ENCODE peak calls at places on chromosome 4, in eight cellular contexts. E is epithelial cell of esophagus; Q is EL; T is COR-L47; J is activated effector memory CD4-positive, alpha-beta T cell treated with Interleukin-2 at 50 U/mL for 16 hours; W is nephron progenitor cell; F is psoas muscle; X is esophagus squamous epithelium. B is an unnamed sample.

GRCh38 chr4:578451-579443 is 2.7 kb upstream of the TMEM271 start:
- DNase-seq in T (no peak), X (no peak), F (no peak), J (no peak), E (no peak), Q (no peak), W (no peak), B (no peak)

GRCh38 chr4:107258359-107258758 is 222.2 kb upstream of the DKK2 start:
- DNase-seq in F (no peak), W (no peak), J (no peak), E (peak), Q (peak), X (no peak), T (no peak), B (no peak)

GRCh38 chr4:25779021-25779420 is 83.8 kb downstream of the SEL1L3 start:
- DNase-seq in E (peak), F (no peak), J (no peak), Q (peak), W (no peak), X (no peak), T (no peak), B (no peak)

GRCh38 chr4:2105559-2105958 is 46.4 kb downstream of the NAT8L start:
- DNase-seq in E (no peak), J (no peak), F (no peak), T (no peak), X (no peak), W (no peak), Q (peak), B (no peak)

GRCh38 chr4:147088141-147088540 is 142.5 kb upstream of the TTC29 start:
- DNase-seq in T (no peak), X (no peak), F (no peak), E (no peak), Q (no peak), W (no peak), J (no peak), B (no peak)

GRCh38 chr4:3673176-3673575 is 93.0 kb upstream of the ADRA2C start:
- DNase-seq in J (no peak), X (no peak), F (no peak), Q (no peak), E (no peak), T (no peak), W (no peak), B (no peak)

GRCh38 chr4:113784497-113785254 is 23.1 kb upstream of the CAMK2D start:
- DNase-seq in W (no peak), F (no peak), Q (peak), E (peak), J (no peak), T (no peak), X (no peak), B (peak)

GRCh38 chr4:85475631-85476233 is 782 bp downstream of the ARHGAP24 start:
- DNase-seq in Q (peak), F (peak), J (no peak), X (no peak), T (no peak), E (peak), W (peak), B (no peak)

GRCh38 chr4:143344774-143345173 is 8.1 kb downstream of the GAB1 start:
- DNase-seq in J (no peak), T (no peak), E (no peak), Q (no peak), W (no peak), X (no peak), F (no peak), B (no peak)

GRCh38 chr4:168882650-168883233 is 127.3 kb downstream of the CBR4 start:
- DNase-seq in F (peak), Q (peak), W (no peak), X (no peak), J (no peak), E (peak), T (no peak), B (no peak)

GRCh38 chr4:181264908-181265307 is 978.3 kb upstream of the TENM3 start:
- DNase-seq in X (no peak), J (no peak), T (peak), W (peak), E (no peak), F (no peak), Q (no peak), B (no peak)

GRCh38 chr4:118865091-118865708 is 23.5 kb upstream of the SYNPO2 start:
- DNase-seq in E (peak), X (no peak), J (no peak), F (no peak), Q (peak), W (peak), T (peak), B (peak)

GRCh38 chr4:112403072-112403945 is 106.1 kb downstream of the ALPK1 start:
- DNase-seq in W (no peak), E (no peak), X (no peak), J (no peak), Q (peak), F (no peak), T (no peak), B (no peak)

GRCh38 chr4:165994706-165995105 is 121.7 kb downstream of the TLL1 start:
- DNase-seq in W (no peak), Q (peak), X (no peak), F (no peak), E (no peak), J (no peak), T (no peak), B (no peak)

GRCh38 chr4:176872461-176872860 is 79.7 kb upstream of the VEGFC start:
- DNase-seq in E (no peak), J (no peak), X (no peak), W (no peak), F (no peak), Q (peak), T (no peak), B (no peak)

GRCh38 chr4:81746071-81746470 is 274.4 kb upstream of the RASGEF1B start:
- DNase-seq in X (no peak), T (no peak), E (no peak), W (no peak), F (no peak), J (no peak), Q (no peak), B (no peak)

GRCh38 chr4:16196482-16197393 is 29.5 kb downstream of the TAPT1 start:
- DNase-seq in W (peak), T (peak), E (peak), J (no peak), Q (peak), F (no peak), X (no peak), B (peak)

GRCh38 chr4:158162637-158163036 is 10.2 kb downstream of the GASK1B start:
- DNase-seq in X (no peak), T (no peak), J (no peak), Q (no peak), F (no peak), W (no peak), E (peak), B (no peak)

GRCh38 chr4:100995671-100996070 is 351.7 kb downstream of the PPP3CA start:
- DNase-seq in E (no peak), X (no peak), Q (no peak), F (no peak), W (no peak), J (no peak), T (no peak), B (no peak)

GRCh38 chr4:127521463-127521862 is 111.3 kb upstream of the INTU start:
- DNase-seq in E (no peak), Q (no peak), F (no peak), W (no peak), T (no peak), X (no peak), J (no peak), B (no peak)

GRCh38 chr4:152535236-152535902 is 523 bp downstream of the FBXW7 start:
- DNase-seq in J (no peak), X (no peak), Q (no peak), T (no peak), E (no peak), W (no peak), F (peak), B (no peak)

GRCh38 chr4:86685401-86685800 is 91.3 kb downstream of the PTPN13 start:
- DNase-seq in T (no peak), Q (peak), J (no peak), E (peak), X (no peak), W (no peak), F (no peak), B (peak)

GRCh38 chr4:158667651-158668198 is 4.0 kb downstream of the C4orf46 start:
- DNase-seq in E (peak), T (no peak), X (no peak), J (no peak), Q (peak), W (peak), F (no peak), B (peak)

GRCh38 chr4:70948665-70949284 is 44.7 kb upstream of the DCK start:
- DNase-seq in W (no peak), J (no peak), T (no peak), X (no peak), E (no peak), Q (no peak), F (no peak), B (no peak)

GRCh38 chr4:76569225-76569624 is 134.2 kb downstream of the SHROOM3 start:
- DNase-seq in T (no peak), J (no peak), F (no peak), Q (no peak), W (no peak), E (no peak), X (no peak), B (no peak)

GRCh38 chr4:47837582-47838294 is at the start of gene CORIN:
- DNase-seq in E (peak), X (no peak), Q (no peak), T (no peak), J (no peak), F (no peak), W (peak), B (peak)

GRCh38 chr4:101651778-101652177 is 138.8 kb upstream of the BANK1 start:
- DNase-seq in W (no peak), F (peak), Q (no peak), J (no peak), T (no peak), E (peak), X (no peak), B (no peak)

GRCh38 chr4:26424143-26424542 is 66.1 kb downstream of the CCKAR start:
- DNase-seq in Q (no peak), F (no peak), E (no peak), T (no peak), X (no peak), W (no peak), J (no peak), B (no peak)

GRCh38 chr4:26860922-26861433 is 337 bp downstream of the STIM2 start:
- DNase-seq in W (peak), Q (peak), E (peak), T (peak), X (no peak), J (peak), F (peak), B (peak)

GRCh38 chr4:176971576-176972105 is 178.9 kb upstream of the VEGFC start:
- DNase-seq in T (no peak), X (no peak), Q (no peak), W (no peak), J (no peak), F (no peak), E (no peak), B (no peak)

GRCh38 chr4:127783971-127784519 is 1.9 kb downstream of the HSPA4L start:
- DNase-seq in X (no peak), T (no peak), E (peak), Q (no peak), W (no peak), F (no peak), J (no peak), B (no peak)

GRCh38 chr4:152278505-152279301 is 257.2 kb downstream of the FBXW7 start:
- DNase-seq in W (no peak), F (no peak), E (peak), T (no peak), J (no peak), X (no peak), Q (no peak), B (no peak)

GRCh38 chr4:151744614-151745013 is 16.2 kb downstream of the GATB start:
- DNase-seq in Q (peak), X (no peak), T (no peak), E (peak), F (no peak), J (no peak), W (no peak), B (no peak)

GRCh38 chr4:187209921-187210613 is 486.4 kb upstream of the FAT1 start:
- DNase-seq in J (no peak), W (no peak), F (no peak), E (no peak), Q (peak), X (no peak), T (no peak), B (peak)

GRCh38 chr4:769511-769910 is 56.4 kb downstream of the CPLX1 start:
- DNase-seq in F (no peak), W (no peak), E (no peak), X (no peak), T (no peak), Q (no peak), J (no peak), B (no peak)

GRCh38 chr4:184282251-184282713 is 64.6 kb upstream of the ENPP6 start:
- DNase-seq in X (no peak), E (peak), T (peak), W (no peak), F (no peak), J (peak), Q (no peak), B (no peak)

GRCh38 chr4:147854154-147854553 is 122.3 kb downstream of the ARHGAP10 start:
- DNase-seq in E (no peak), T (no peak), F (no peak), J (no peak), X (no peak), Q (no peak), W (no peak), B (no peak)

B was measured in LoVo.